ENCODE peak calls at places on chromosomes 13 and 19, in ten cellular contexts. D, E, G, C, L, R, F, H, O and M are unnamed samples.

GRCh38 chr13:46006688-46007452 is 45.7 kb downstream of the ZC3H13 start:
- DNase-seq in D (no peak), E (no peak), G (no peak), C (no peak), L (no peak), R (no peak), F (no peak), H (no peak), O (no peak), M (no peak)

GRCh38 chr19:40332669-40333068 is 15.5 kb downstream of the C19orf47 start:
- DNase-seq in D (no peak), E (no peak), G (no peak), C (no peak), L (no peak), R (no peak), F (no peak), H (no peak), O (no peak), M (no peak)

GRCh38 chr19:54376610-54377009 is 11.9 kb upstream of the LAIR1 start:
- DNase-seq in D (no peak), E (no peak), G (no peak), C (no peak), L (no peak), R (no peak), F (no peak), H (no peak), O (no peak), M (no peak)

GRCh38 chr13:90201198-90201597 is 1146.3 kb upstream of the MIR17HG start:
- DNase-seq in D (no peak), E (no peak), G (peak), C (no peak), L (no peak), R (peak), F (no peak), H (peak), O (peak), M (no peak)

GRCh38 chr13:27309401-27309958 is 38.9 kb downstream of the RASL11A start:
- DNase-seq in D (peak), E (no peak), G (no peak), C (no peak), L (no peak), R (no peak), F (no peak), H (no peak), O (no peak), M (no peak)

GRCh38 chr19:52910648-52911047 is 12.6 kb downstream of the ZNF888 start:
- DNase-seq in D (no peak), E (no peak), G (no peak), C (no peak), L (no peak), R (no peak), F (no peak), H (no peak), O (no peak), M (no peak)

GRCh38 chr19:41186971-41187883 is 5.8 kb upstream of the CYP2S1 start:
- DNase-seq in D (no peak), E (no peak), G (no peak), C (no peak), L (no peak), R (no peak), F (no peak), H (no peak), O (no peak), M (no peak)

GRCh38 chr13:98246538-98247172 is 69.6 kb upstream of the RNF113B start:
- DNase-seq in D (no peak), E (no peak), G (no peak), C (no peak), L (no peak), R (no peak), F (no peak), H (no peak), O (no peak), M (no peak)

GRCh38 chr13:87893186-87893585 is 222.0 kb downstream of the SLITRK5 start:
- DNase-seq in D (no peak), E (no peak), G (no peak), C (no peak), L (no peak), R (no peak), F (no peak), H (no peak), O (no peak), M (no peak)

GRCh38 chr19:4889034-4889825 is 13.5 kb downstream of the ARRDC5 start:
- DNase-seq in D (no peak), E (no peak), G (peak), C (no peak), L (no peak), R (peak), F (no peak), H (no peak), O (peak), M (no peak)

GRCh38 chr19:3302755-3303154 is 63.6 kb upstream of the NFIC start:
- DNase-seq in D (no peak), E (peak), G (no peak), C (no peak), L (no peak), R (no peak), F (no peak), H (no peak), O (no peak), M (no peak)
- TF ChIP-seq CTCF in D (no peak), E (peak), G (no peak), C (no peak), L (no peak), R (no peak), F (no peak), H (no peak), O (no peak), M (no peak)

GRCh38 chr19:7197169-7197759 is 97.0 kb downstream of the INSR start:
- DNase-seq in D (peak), E (peak), G (peak), C (peak), L (peak), R (peak), F (peak), H (peak), O (peak), M (peak)

GRCh38 chr19:7199613-7200533 is 94.3 kb downstream of the INSR start:
- DNase-seq in D (no peak), E (peak), G (no peak), C (peak), L (no peak), R (no peak), F (peak), H (no peak), O (no peak), M (peak)

GRCh38 chr19:7196721-7197168 is 97.5 kb downstream of the INSR start:
- DNase-seq in D (peak), E (no peak), G (peak), C (no peak), L (no peak), R (peak), F (no peak), H (no peak), O (peak), M (no peak)

GRCh38 chr19:7200739-7201138 is 93.5 kb downstream of the INSR start:
- DNase-seq in D (no peak), E (no peak), G (no peak), C (no peak), L (no peak), R (no peak), F (no peak), H (no peak), O (no peak), M (no peak)

GRCh38 chr19:7197760-7198696 is 96.2 kb downstream of the INSR start:
- DNase-seq in D (peak), E (peak), G (peak), C (peak), L (peak), R (peak), F (peak), H (peak), O (peak), M (peak)
- TF ChIP-seq CTCF in D (no peak), E (no peak), G (peak), C (peak), L (peak), R (no peak), F (no peak), H (no peak), O (peak), M (no peak)

DNA sequence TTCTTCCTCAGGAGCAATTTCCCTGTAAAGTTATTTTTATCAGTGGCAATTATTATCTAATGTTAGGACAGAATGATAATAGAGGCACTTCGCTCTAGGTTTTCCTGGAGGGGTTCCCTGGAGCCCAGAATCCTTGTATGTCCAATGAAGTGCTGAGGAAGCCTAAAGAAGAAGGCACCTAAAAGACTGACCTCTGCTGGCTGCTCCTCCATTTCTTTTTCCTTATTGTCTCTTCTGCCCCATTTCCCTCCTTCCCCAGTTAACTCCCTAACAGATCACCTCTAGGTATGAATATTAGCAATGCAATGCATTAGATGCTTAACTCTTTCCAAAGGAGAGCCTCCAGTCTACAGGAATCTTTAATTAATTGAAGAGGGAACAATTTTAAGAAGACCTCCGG is 985.4 kb downstream of the DIAPH3 start:
- DNase-seq in D (no peak), E (no peak), G (peak), C (no peak), L (no peak), R (peak), F (no peak), H (no peak), O (peak), M (no peak)
- TF ChIP-seq CTCF in D (no peak), E (peak), G (peak), C (no peak), L (peak), R (peak), F (peak), H (peak), O (peak), M (no peak)

GRCh38 chr19:29259867-29260281 is 46.9 kb upstream of the UQCRFS1 start:
- DNase-seq in D (peak), E (no peak), G (no peak), C (no peak), L (no peak), R (no peak), F (no peak), H (no peak), O (no peak), M (no peak)

GRCh38 chr19:29256516-29256915 is 43.6 kb upstream of the UQCRFS1 start:
- DNase-seq in D (peak), E (no peak), G (no peak), C (no peak), L (no peak), R (no peak), F (no peak), H (no peak), O (no peak), M (no peak)

GRCh38 chr19:29262085-29262484 is 49.1 kb upstream of the UQCRFS1 start:
- DNase-seq in D (no peak), E (no peak), G (no peak), C (no peak), L (no peak), R (no peak), F (no peak), H (no peak), O (no peak), M (no peak)

GRCh38 chr19:29260477-29261317 is 47.7 kb upstream of the UQCRFS1 start:
- DNase-seq in D (peak), E (peak), G (peak), C (no peak), L (no peak), R (peak), F (peak), H (no peak), O (peak), M (no peak)

DNA sequence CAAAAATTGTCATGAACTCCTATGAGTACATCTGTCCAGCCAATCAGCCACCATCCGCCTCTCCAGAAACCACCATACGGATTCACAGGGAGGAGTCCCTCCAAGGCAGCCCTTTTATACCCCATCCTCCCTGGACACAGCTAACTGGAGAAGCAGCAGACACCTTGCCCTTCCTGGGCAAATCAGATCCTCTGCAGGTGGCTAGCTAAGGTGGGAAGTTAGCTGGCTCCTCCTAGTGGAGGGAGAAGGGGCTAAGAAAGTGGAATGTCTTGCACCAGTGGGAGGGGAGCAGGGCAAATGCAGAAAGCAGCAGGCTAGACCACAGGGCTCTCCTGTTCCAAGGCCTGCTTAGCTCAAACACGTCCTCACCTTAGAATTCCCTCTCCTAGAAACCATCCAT is 46.2 kb upstream of the UQCRFS1 start:
- DNase-seq in D (peak), E (peak), G (no peak), C (no peak), L (no peak), R (no peak), F (peak), H (no peak), O (peak), M (no peak)
- TF ChIP-seq CTCF in D (no peak), E (peak), G (peak), C (no peak), L (no peak), R (peak), F (peak), H (no peak), O (peak), M (no peak)

GRCh38 chr19:18768046-18768771 is 22.9 kb downstream of the COMP start:
- DNase-seq in D (no peak), E (no peak), G (no peak), C (no peak), L (no peak), R (no peak), F (no peak), H (no peak), O (no peak), M (no peak)
- TF ChIP-seq CTCF in D (no peak), E (no peak), G (no peak), C (no peak), L (no peak), R (no peak), F (no peak), H (no peak), O (no peak), M (no peak)

GRCh38 chr13:48730971-48731658 is 77.4 kb downstream of the CYSLTR2 start:
- DNase-seq in D (no peak), E (no peak), G (peak), C (no peak), L (no peak), R (peak), F (no peak), H (no peak), O (peak), M (no peak)
- TF ChIP-seq CTCF in D (no peak), E (no peak), G (no peak), C (no peak), L (no peak), R (peak), F (no peak), H (no peak), O (peak), M (no peak)

GRCh38 chr19:3179739-3180293 is 1.2 kb downstream of the S1PR4 start:
- DNase-seq in D (no peak), E (peak), G (no peak), C (no peak), L (no peak), R (no peak), F (no peak), H (peak), O (no peak), M (no peak)
- TF ChIP-seq CTCF in D (no peak), E (no peak), G (no peak), C (no peak), L (no peak), R (no peak), F (no peak), H (no peak), O (no peak), M (no peak)

GRCh38 chr13:49652691-49653305 is 24.5 kb downstream of the ARL11 start:
- DNase-seq in D (no peak), E (peak), G (peak), C (peak), L (no peak), R (peak), F (peak), H (no peak), O (peak), M (no peak)
- TF ChIP-seq CTCF in D (no peak), E (peak), G (peak), C (peak), L (peak), R (peak), F (peak), H (peak), O (peak), M (no peak)

DNA sequence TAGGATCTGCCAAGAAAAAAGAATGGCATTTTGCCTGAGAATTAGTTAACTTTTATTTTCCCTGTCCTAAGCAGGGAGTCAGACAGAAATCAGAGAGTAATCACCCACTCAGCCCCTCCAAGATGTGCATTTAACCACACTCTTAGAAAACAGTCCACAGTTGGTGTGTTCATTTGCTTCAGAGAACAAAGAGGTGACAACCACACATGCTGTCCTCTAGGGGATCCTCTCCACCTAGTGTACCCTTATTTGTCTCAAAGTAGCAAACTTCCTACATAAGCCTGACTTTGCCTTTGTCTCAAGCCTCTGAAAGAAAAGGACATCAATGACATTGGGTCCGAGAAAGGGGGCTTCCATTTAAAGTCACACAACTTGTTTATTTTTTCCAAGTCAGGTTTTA is 107.0 kb upstream of the RFC3 start:
- DNase-seq in D (no peak), E (peak), G (no peak), C (no peak), L (no peak), R (no peak), F (no peak), H (no peak), O (no peak), M (no peak)
- TF ChIP-seq CTCF in D (no peak), E (peak), G (no peak), C (no peak), L (no peak), R (no peak), F (no peak), H (no peak), O (no peak), M (no peak)